ENCODE peak calls at places on chromosomes 12 and 14, in ten cellular contexts. B is tibial nerve; X is aorta; S is CD4-positive, CD25-positive, alpha-beta regulatory T cell; Q is ovary; T is lower lobe of right lung; R is esophagus squamous epithelium; I is GM23248; Z is cardiac muscle cell; G is adrenal gland. A is an unnamed sample.

GRCh38 chr12:2391740-2392341 is 339.1 kb downstream of the CACNA1C start:
- DNase-seq in B (no peak), X (no peak), S (no peak), Q (no peak), T (no peak), R (no peak), I (no peak), Z (no peak), G (no peak), A (no peak)

GRCh38 chr12:66188584-66189475 is at the start of gene IRAK3:
- DNase-seq in B (peak; percentile 80), X (peak; percentile 95), S (peak; percentile 58), Q (peak; percentile 80), T (peak; percentile 96), R (peak; percentile 13), I (peak; percentile 82), Z (peak; percentile 56), G (peak; percentile 77), A (peak; percentile 95)

GRCh38 chr12:42705863-42706262 is 116.3 kb upstream of the PRICKLE1 start:
- DNase-seq in B (peak; percentile 70), X (peak; percentile 75), S (no peak), Q (peak; percentile 79), T (peak; percentile 46), R (no peak), I (peak; percentile 92), Z (no peak), G (peak; percentile 24), A (peak; percentile 93)

GRCh38 chr12:53219116-53219955 is 12.3 kb upstream of the ITGB7 start:
- DNase-seq in B (no peak), X (peak; percentile 86), S (peak; percentile 75), Q (no peak), T (peak; percentile 60), R (no peak), I (peak; percentile 84), Z (no peak), G (no peak), A (no peak)

GRCh38 chr14:104694991-104695659 is 5.7 kb downstream of the INF2 start:
- DNase-seq in B (no peak), X (no peak), S (peak; percentile 89), Q (no peak), T (no peak), R (no peak), I (no peak), Z (no peak), G (no peak), A (no peak)

GRCh38 chr12:54207539-54208267 is 18.9 kb upstream of the SMUG1 start:
- DNase-seq in B (peak; percentile 88), X (peak; percentile 94), S (peak; percentile 65), Q (peak; percentile 78), T (peak; percentile 73), R (no peak), I (peak; percentile 70), Z (peak; percentile 80), G (peak; percentile 72), A (peak; percentile 81)

GRCh38 chr12:98595152-98595988 is 1.9 kb downstream of the SLC25A3 start:
- DNase-seq in B (no peak), X (no peak), S (peak; percentile 21), Q (no peak), T (no peak), R (no peak), I (peak; percentile 75), Z (no peak), G (no peak), A (no peak)

GRCh38 chr12:57809425-57809824 is 9.1 kb downstream of the AVIL start:
- DNase-seq in B (no peak), X (no peak), S (no peak), Q (no peak), T (no peak), R (no peak), I (no peak), Z (no peak), G (no peak), A (no peak)

GRCh38 chr12:58503731-58504520 is 416.4 kb downstream of the LRIG3 start:
- DNase-seq in B (no peak), X (no peak), S (no peak), Q (no peak), T (no peak), R (no peak), I (peak; percentile 29), Z (no peak), G (no peak), A (no peak)

GRCh38 chr12:6547987-6548386 is 7.9 kb downstream of the IFFO1 start:
- DNase-seq in B (peak; percentile 61), X (no peak), S (no peak), Q (peak; percentile 67), T (no peak), R (no peak), I (peak; percentile 87), Z (no peak), G (no peak), A (peak; percentile 84)

DNA sequence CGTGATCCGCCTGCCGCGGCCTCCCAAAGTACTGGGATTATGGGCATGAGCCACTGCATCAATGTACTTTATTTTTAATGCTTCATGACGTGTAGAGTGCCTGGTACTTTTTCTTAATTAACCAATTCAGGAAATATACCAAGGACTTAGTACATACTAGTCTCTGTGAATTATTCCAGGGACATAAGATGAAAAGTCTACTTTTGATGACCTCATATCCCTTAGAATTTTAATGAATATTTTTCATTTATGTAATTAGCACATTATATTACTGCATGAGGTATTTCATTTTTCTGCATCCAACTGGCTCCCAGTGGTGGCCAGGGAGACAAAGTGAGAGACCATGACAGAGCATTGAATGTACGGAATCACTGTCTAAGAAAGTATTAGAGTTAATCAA is 577.7 kb upstream of the NOVA1 start:
- DNase-seq in B (no peak), X (no peak), S (no peak), Q (no peak), T (no peak), R (no peak), I (no peak), Z (no peak), G (no peak), A (no peak)
- H3K9me3 ChIP-seq in B (no peaks in the 10 kb centered on the region), X (peaks cover 2% of the 10 kb centered on the region), S (no peaks in the 10 kb centered on the region), Q (no peaks in the 10 kb centered on the region), T (no peaks in the 10 kb centered on the region), R (no peaks in the 10 kb centered on the region), I (no peaks in the 10 kb centered on the region), Z (no peaks in the 10 kb centered on the region), G (no peaks in the 10 kb centered on the region), A (peaks cover 4% of the 10 kb centered on the region)

GRCh38 chr12:111439657-111440151 is 34.0 kb downstream of the SH2B3 start:
- DNase-seq in B (no peak), X (no peak), S (no peak), Q (no peak), T (no peak), R (no peak), I (no peak), Z (no peak), G (no peak), A (peak; percentile 58)

GRCh38 chr12:111436811-111437210 is 31.1 kb downstream of the SH2B3 start:
- DNase-seq in B (no peak), X (no peak), S (no peak), Q (no peak), T (no peak), R (no peak), I (no peak), Z (no peak), G (no peak), A (no peak)

GRCh38 chr12:111440152-111440551 is 34.4 kb downstream of the SH2B3 start:
- DNase-seq in B (no peak), X (peak; percentile 50), S (no peak), Q (no peak), T (no peak), R (no peak), I (no peak), Z (no peak), G (no peak), A (peak; percentile 63)

GRCh38 chr12:111437816-111438454 is 32.2 kb downstream of the SH2B3 start:
- DNase-seq in B (peak; percentile 59), X (peak; percentile 82), S (no peak), Q (no peak), T (peak; percentile 76), R (no peak), I (peak; percentile 92), Z (no peak), G (peak; percentile 60), A (no peak)

DNA sequence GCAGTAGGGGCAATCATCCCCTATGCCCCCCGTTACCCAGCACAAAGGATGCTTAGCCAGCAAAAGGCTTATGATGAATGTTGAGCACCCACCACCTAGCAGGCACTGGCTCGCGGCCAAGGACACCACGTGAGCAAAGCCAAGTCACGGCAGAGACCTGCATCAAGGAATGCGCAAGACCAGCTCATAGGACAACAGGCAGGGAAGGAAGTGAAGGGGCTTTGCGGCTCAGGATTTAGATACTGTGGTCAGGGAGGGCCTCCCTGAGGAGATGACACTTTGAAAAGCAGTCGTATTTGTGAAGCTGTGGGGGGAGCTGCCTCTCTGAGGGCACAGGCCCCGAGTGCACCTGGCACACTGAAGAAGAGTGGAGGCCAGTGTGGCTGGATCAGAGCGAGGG is 32.8 kb downstream of the SH2B3 start:
- DNase-seq in B (no peak), X (peak; percentile 84), S (no peak), Q (no peak), T (no peak), R (no peak), I (peak; percentile 56), Z (no peak), G (no peak), A (no peak)
- H3K4me1 ChIP-seq in B (no peaks in the 10 kb centered on the region), X (no peaks in the 10 kb centered on the region), S (peaks cover 60% of the 10 kb centered on the region), Q (peaks cover 15% of the 10 kb centered on the region), T (peaks cover 100% of the 10 kb centered on the region), R (peaks cover 52% of the 10 kb centered on the region), I (peaks cover 53% of the 10 kb centered on the region), Z (no peaks in the 10 kb centered on the region), G (peaks cover 30% of the 10 kb centered on the region), A (peaks cover 59% of the 10 kb centered on the region)

GRCh38 chr12:95279835-95280234 is 62.2 kb downstream of the VEZT start:
- DNase-seq in B (no peak), X (no peak), S (no peak), Q (no peak), T (no peak), R (no peak), I (no peak), Z (no peak), G (no peak), A (no peak)

GRCh38 chr12:95282266-95282665 is 64.7 kb downstream of the VEZT start:
- DNase-seq in B (no peak), X (no peak), S (no peak), Q (no peak), T (no peak), R (no peak), I (no peak), Z (no peak), G (peak; percentile 55), A (no peak)

DNA sequence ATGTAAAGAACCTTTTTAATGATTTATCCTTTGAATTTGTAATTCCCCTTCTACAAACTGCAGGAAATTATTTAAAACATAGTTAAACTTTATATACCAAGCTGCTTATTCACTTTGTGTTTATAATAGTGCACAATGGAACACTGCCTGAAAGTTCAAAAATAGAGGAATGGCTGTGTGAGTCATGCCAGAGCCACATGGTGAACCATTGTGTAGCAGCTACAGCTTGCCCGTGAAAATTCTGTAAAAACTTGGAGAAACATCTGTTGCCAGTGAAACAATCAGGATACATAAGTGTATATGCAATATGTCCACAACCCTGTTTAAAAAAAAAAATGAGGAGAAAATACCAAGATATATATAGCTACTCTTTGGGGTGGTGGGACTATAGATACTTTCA is 59.5 kb downstream of the VEZT start:
- DNase-seq in B (no peak), X (no peak), S (no peak), Q (no peak), T (no peak), R (no peak), I (peak; percentile 82), Z (no peak), G (peak; percentile 47), A (no peak)
- H3K9me3 ChIP-seq in B (no peaks in the 10 kb centered on the region), X (no peaks in the 10 kb centered on the region), S (no peaks in the 10 kb centered on the region), Q (no peaks in the 10 kb centered on the region), T (no peaks in the 10 kb centered on the region), R (no peaks in the 10 kb centered on the region), I (no peaks in the 10 kb centered on the region), Z (no peaks in the 10 kb centered on the region), G (no peaks in the 10 kb centered on the region), A (no peaks in the 10 kb centered on the region)

GRCh38 chr14:65259000-65259399 is 153.5 kb upstream of the FUT8 start:
- DNase-seq in B (no peak), X (no peak), S (no peak), Q (no peak), T (no peak), R (no peak), I (no peak), Z (no peak), G (no peak), A (no peak)
- H3K4me1 ChIP-seq in B (no peaks in the 10 kb centered on the region), X (no peaks in the 10 kb centered on the region), S (no peaks in the 10 kb centered on the region), Q (no peaks in the 10 kb centered on the region), T (no peaks in the 10 kb centered on the region), R (peaks cover 5% of the 10 kb centered on the region), I (peaks cover 54% of the 10 kb centered on the region), Z (peaks cover 10% of the 10 kb centered on the region), G (no peaks in the 10 kb centered on the region), A (no peaks in the 10 kb centered on the region)

A was measured in sigmoid colon.